ENCODE peak calls at places on chromosome 2, in seven cellular contexts. One of them, this sample, is unnamed.

GRCh38 chr2:6937157-6937556 is 19.9 kb downstream of the RNF144A start:
- DNase-seq in breast epithelium: no peak
- DNase-seq in HCT116: no peak
- DNase-seq in endothelial cell of umbilical vein: no peak
- DNase-seq in K562: no peak
- DNase-seq in transverse colon: no peak
- DNase-seq in GM23338: no peak
- DNase-seq in this sample: no peak

GRCh38 chr2:219104107-219105050 is 43.7 kb upstream of the IHH start:
- DNase-seq in transverse colon: no peak
- DNase-seq in GM23338: peak; percentile 89
- DNase-seq in endothelial cell of umbilical vein: peak; percentile 35
- DNase-seq in breast epithelium: no peak
- DNase-seq in HCT116: peak; percentile 33
- DNase-seq in K562: peak; percentile 58
- DNase-seq in this sample: no peak

GRCh38 chr2:70473101-70473722 is 80.4 kb downstream of the TGFA start:
- DNase-seq in breast epithelium: no peak
- DNase-seq in transverse colon: no peak
- DNase-seq in HCT116: no peak
- DNase-seq in K562: no peak
- DNase-seq in endothelial cell of umbilical vein: no peak
- DNase-seq in GM23338: no peak
- DNase-seq in this sample: no peak

GRCh38 chr2:134227666-134228065 is 26.2 kb upstream of the MGAT5 start:
- DNase-seq in HCT116: no peak
- DNase-seq in K562: no peak
- DNase-seq in breast epithelium: no peak
- DNase-seq in GM23338: no peak
- DNase-seq in endothelial cell of umbilical vein: no peak
- DNase-seq in transverse colon: no peak
- DNase-seq in this sample: no peak

GRCh38 chr2:148674063-148675020 is 29.8 kb downstream of the EPC2 start:
- DNase-seq in K562: peak; percentile 67
- DNase-seq in HCT116: peak; percentile 28
- DNase-seq in breast epithelium: no peak
- DNase-seq in GM23338: peak; percentile 88
- DNase-seq in endothelial cell of umbilical vein: peak; percentile 29
- DNase-seq in transverse colon: no peak
- DNase-seq in this sample: no peak

GRCh38 chr2:159050426-159050825 is 82.0 kb downstream of the TANC1 start:
- DNase-seq in breast epithelium: no peak
- DNase-seq in transverse colon: no peak
- DNase-seq in HCT116: no peak
- DNase-seq in endothelial cell of umbilical vein: no peak
- DNase-seq in K562: no peak
- DNase-seq in GM23338: no peak
- DNase-seq in this sample: no peak

GRCh38 chr2:182280128-182280527 is 146.7 kb downstream of the PDE1A start:
- DNase-seq in endothelial cell of umbilical vein: peak; percentile 65
- DNase-seq in transverse colon: no peak
- DNase-seq in HCT116: no peak
- DNase-seq in K562: no peak
- DNase-seq in breast epithelium: no peak
- DNase-seq in GM23338: no peak
- DNase-seq in this sample: no peak

GRCh38 chr2:71483246-71483645 is 29.9 kb downstream of the DYSF start:
- DNase-seq in transverse colon: no peak
- DNase-seq in K562: no peak
- DNase-seq in endothelial cell of umbilical vein: no peak
- DNase-seq in GM23338: no peak
- DNase-seq in HCT116: no peak
- DNase-seq in breast epithelium: no peak
- DNase-seq in this sample: no peak

GRCh38 chr2:240566203-240567136 is 1.8 kb upstream of the RNPEPL1 start:
- DNase-seq in transverse colon: peak; percentile 98
- DNase-seq in K562: peak; percentile 74
- DNase-seq in GM23338: peak; percentile 84
- DNase-seq in breast epithelium: peak; percentile 91
- DNase-seq in endothelial cell of umbilical vein: peak; percentile 79
- DNase-seq in HCT116: peak; percentile 81
- DNase-seq in this sample: peak; percentile 96

DNA sequence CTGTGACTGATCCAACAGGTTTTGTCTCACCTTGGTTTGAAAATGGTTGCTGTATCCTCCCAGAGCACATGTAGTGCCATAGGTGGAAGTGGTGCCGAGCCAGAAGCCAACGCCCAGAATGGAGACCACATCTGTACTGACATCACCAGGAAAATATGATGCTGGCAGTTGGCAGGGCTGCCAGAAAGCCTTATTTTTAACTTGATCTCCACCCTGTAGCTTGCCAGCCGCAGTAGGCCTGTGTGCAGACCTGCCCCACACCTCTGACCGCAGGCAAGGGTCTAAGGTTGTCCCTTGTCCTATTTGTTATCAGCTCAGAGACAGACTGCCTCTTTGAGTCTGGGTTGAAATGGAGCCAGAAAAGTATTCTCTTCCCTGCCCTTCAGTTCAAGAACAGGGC is 123.5 kb upstream of the EML6 start:
- DNase-seq in K562: peak; percentile 75
- DNase-seq in HCT116: no peak
- DNase-seq in breast epithelium: peak; percentile 86
- DNase-seq in transverse colon: peak; percentile 63
- DNase-seq in endothelial cell of umbilical vein: no peak
- DNase-seq in GM23338: no peak
- DNase-seq in this sample: peak; percentile 88
- H3K27ac ChIP-seq in K562: peak overlapping the region; percentile 62
- H3K27ac ChIP-seq in HCT116: no peak overlapping the region
- H3K27ac ChIP-seq in breast epithelium: peak overlapping the region; percentile 90
- H3K27ac ChIP-seq in transverse colon: peak overlapping the region; percentile 70
- H3K27ac ChIP-seq in endothelial cell of umbilical vein: no peak overlapping the region
- H3K27ac ChIP-seq in GM23338: peak overlapping the region; percentile 55
- H3K27ac ChIP-seq in this sample: peak overlapping the region; percentile 88

DNA sequence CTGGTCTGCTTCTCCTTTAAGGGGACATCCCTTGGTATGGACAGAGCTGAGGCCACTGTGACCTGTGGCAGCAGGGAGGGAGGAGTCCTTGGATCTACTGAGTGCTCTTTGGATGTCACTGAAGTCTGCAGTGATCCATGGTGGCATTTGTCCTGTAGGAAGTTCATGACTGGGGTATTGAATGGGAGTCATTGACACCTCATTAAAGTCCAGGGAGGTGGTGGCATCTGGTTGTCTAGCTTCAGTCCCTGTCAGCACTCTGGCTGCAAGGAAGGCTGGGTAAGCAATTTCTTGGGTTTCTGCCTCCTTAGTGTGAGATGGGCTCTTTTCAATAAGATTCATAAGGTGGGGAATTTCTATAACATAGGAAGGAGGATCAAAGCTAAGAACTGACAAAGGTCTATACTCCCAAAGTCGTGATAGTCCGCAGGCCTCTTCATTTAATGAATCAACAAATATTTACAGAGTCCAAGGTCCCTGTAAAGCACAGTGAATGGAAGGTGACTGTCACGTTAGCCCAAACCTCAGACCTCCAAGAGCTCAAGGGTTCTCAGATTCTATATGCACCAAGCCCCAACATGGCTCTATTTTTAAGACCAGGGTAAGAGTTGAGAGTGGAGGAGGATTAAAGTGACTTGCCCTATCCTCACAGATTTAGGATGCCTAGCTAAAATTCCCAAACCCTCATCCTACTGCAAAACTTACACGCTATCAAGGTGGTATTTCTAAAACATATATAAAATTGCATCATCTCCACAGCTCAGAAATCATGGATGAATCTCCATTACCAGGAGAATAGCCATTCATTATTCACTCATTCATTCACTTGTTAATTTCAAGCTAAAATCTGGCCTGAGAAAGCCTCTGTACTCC is 40.2 kb downstream of the THNSL2 start:
- DNase-seq in endothelial cell of umbilical vein: no peak
- DNase-seq in breast epithelium: no peak
- DNase-seq in GM23338: no peak
- DNase-seq in HCT116: no peak
- DNase-seq in K562: no peak
- DNase-seq in transverse colon: no peak
- DNase-seq in this sample: no peak
- TF ChIP-seq POLR2AphosphoS5 in endothelial cell of umbilical vein: no peak
- TF ChIP-seq POLR2AphosphoS5 in breast epithelium: no peak
- TF ChIP-seq POLR2AphosphoS5 in GM23338: no peak
- TF ChIP-seq POLR2AphosphoS5 in HCT116: no peak
- TF ChIP-seq POLR2AphosphoS5 in K562: no peak
- TF ChIP-seq POLR2AphosphoS5 in transverse colon: no peak
- TF ChIP-seq POLR2AphosphoS5 in this sample: no peak

GRCh38 chr2:237159006-237159897 is 73.6 kb downstream of the COPS8 start:
- DNase-seq in transverse colon: no peak
- DNase-seq in endothelial cell of umbilical vein: no peak
- DNase-seq in breast epithelium: no peak
- DNase-seq in K562: no peak
- DNase-seq in GM23338: no peak
- DNase-seq in HCT116: no peak
- DNase-seq in this sample: no peak
- H3K27ac ChIP-seq in transverse colon: no peak overlapping the region
- H3K27ac ChIP-seq in endothelial cell of umbilical vein: no peak overlapping the region
- H3K27ac ChIP-seq in breast epithelium: peak overlapping the region; percentile 86
- H3K27ac ChIP-seq in K562: no peak overlapping the region
- H3K27ac ChIP-seq in GM23338: no peak overlapping the region
- H3K27ac ChIP-seq in HCT116: no peak overlapping the region
- H3K27ac ChIP-seq in this sample: peak overlapping the region; percentile 87

GRCh38 chr2:27307545-27308358 is 493 bp downstream of the UCN start:
- DNase-seq in K562: no peak
- DNase-seq in HCT116: no peak
- DNase-seq in transverse colon: no peak
- DNase-seq in GM23338: peak; percentile 56
- DNase-seq in endothelial cell of umbilical vein: no peak
- DNase-seq in breast epithelium: no peak
- DNase-seq in this sample: no peak
- TF ChIP-seq POLR2AphosphoS5 in K562: no peak
- TF ChIP-seq POLR2AphosphoS5 in HCT116: no peak
- TF ChIP-seq POLR2AphosphoS5 in transverse colon: no peak
- TF ChIP-seq POLR2AphosphoS5 in GM23338: no peak
- TF ChIP-seq POLR2AphosphoS5 in endothelial cell of umbilical vein: no peak
- TF ChIP-seq POLR2AphosphoS5 in breast epithelium: no peak
- TF ChIP-seq POLR2AphosphoS5 in this sample: no peak

DNA sequence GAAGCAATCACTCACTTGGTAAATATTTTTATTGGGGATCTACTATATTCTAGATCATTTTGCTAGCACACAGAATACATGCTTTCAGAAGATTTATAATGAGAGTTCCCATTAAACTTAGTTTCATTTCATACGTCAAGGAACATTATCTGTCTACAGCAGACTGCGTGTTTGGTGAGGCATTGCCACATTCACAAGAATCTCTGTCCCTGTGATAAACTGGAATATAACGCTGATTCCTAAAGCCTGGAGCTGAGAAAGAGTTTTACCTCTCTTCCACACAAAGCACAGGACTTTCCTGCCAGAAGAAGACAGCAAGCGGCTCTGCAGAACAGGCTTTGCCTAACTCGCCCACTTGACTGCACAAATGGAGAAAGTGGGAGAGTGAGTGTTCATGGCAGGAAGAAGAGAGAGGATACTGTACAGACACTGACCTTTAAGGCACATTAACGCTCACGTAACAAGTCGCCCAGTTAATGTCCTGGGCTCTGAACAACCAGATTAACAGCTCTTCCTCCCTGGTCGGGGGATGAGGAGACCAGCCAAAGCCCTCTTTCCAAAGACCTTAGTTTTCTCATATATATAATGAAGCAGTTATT is 356.2 kb downstream of the GPD2 start:
- DNase-seq in K562: no peak
- DNase-seq in HCT116: no peak
- DNase-seq in GM23338: no peak
- DNase-seq in transverse colon: no peak
- DNase-seq in breast epithelium: no peak
- DNase-seq in endothelial cell of umbilical vein: no peak
- DNase-seq in this sample: no peak
- H3K27ac ChIP-seq in K562: no peak overlapping the region
- H3K27ac ChIP-seq in HCT116: no peak overlapping the region
- H3K27ac ChIP-seq in GM23338: no peak overlapping the region
- H3K27ac ChIP-seq in transverse colon: no peak overlapping the region
- H3K27ac ChIP-seq in breast epithelium: no peak overlapping the region
- H3K27ac ChIP-seq in endothelial cell of umbilical vein: no peak overlapping the region
- H3K27ac ChIP-seq in this sample: no peak overlapping the region

GRCh38 chr2:126744640-126745039 is 88.7 kb downstream of the GYPC start:
- DNase-seq in GM23338: no peak
- DNase-seq in K562: no peak
- DNase-seq in transverse colon: no peak
- DNase-seq in HCT116: no peak
- DNase-seq in endothelial cell of umbilical vein: no peak
- DNase-seq in breast epithelium: no peak
- DNase-seq in this sample: no peak
- TF ChIP-seq POLR2AphosphoS5 in GM23338: no peak
- TF ChIP-seq POLR2AphosphoS5 in K562: no peak
- TF ChIP-seq POLR2AphosphoS5 in transverse colon: no peak
- TF ChIP-seq POLR2AphosphoS5 in HCT116: no peak
- TF ChIP-seq POLR2AphosphoS5 in endothelial cell of umbilical vein: no peak
- TF ChIP-seq POLR2AphosphoS5 in breast epithelium: no peak
- TF ChIP-seq POLR2AphosphoS5 in this sample: no peak

This sample was measured in suprapubic skin.